ENCODE peak calls at places on chromosomes 1 and 21, in four cellular contexts. N is GM12891, G is K562, H is GM12878. X is an unnamed sample.

GRCh38 chr1:39422604-39423003 is 68.8 kb upstream of the BMP8A start:
- DNase-seq in N (no peak), H (no peak), G (no peak), X (no peak)

GRCh38 chr1:155005076-155005971 is 2.7 kb downstream of the ZBTB7B start:
- DNase-seq in H (no peak), N (no peak), G (no peak), X (peak)

GRCh38 chr21:16419188-16419874 is 689.5 kb downstream of the USP25 start:
- DNase-seq in H (no peak), G (no peak), N (no peak), X (no peak)

GRCh38 chr1:16391408-16391807 is 24.4 kb downstream of the SZRD1 start:
- DNase-seq in G (no peak), H (no peak), N (no peak), X (no peak)

GRCh38 chr1:162876751-162877150 is 15.8 kb upstream of the CCDC190 start:
- DNase-seq in G (no peak), H (no peak), N (no peak), X (no peak)

GRCh38 chr1:192559115-192560006 is 16.2 kb upstream of the RGS1 start:
- DNase-seq in N (no peak), G (no peak), H (no peak), X (no peak)

GRCh38 chr1:69673301-69673700 is 105.6 kb downstream of the LRRC7 start:
- DNase-seq in N (no peak), H (no peak), G (peak), X (no peak)

GRCh38 chr1:202923533-202923932 is 3.5 kb downstream of the KLHL12 start:
- DNase-seq in G (no peak), H (no peak), N (no peak), X (no peak)

GRCh38 chr1:29390491-29391361 is 154.4 kb downstream of the PTPRU start:
- DNase-seq in H (no peak), G (no peak), N (no peak), X (no peak)

GRCh38 chr1:77829851-77830250 is 50.4 kb downstream of the MIGA1 start:
- DNase-seq in G (no peak), N (no peak), H (no peak), X (no peak)
- TF ChIP-seq SPI1 in G (no peak), N (no peak), H (no peak), X (no peak)

GRCh38 chr1:182601416-182601786 is 2.8 kb downstream of the RGS16 start:
- DNase-seq in N (no peak), G (peak), H (peak), X (peak)
- TF ChIP-seq SPI1 in N (no peak), G (no peak), H (no peak), X (no peak)

GRCh38 chr1:54297596-54298283 is 97.8 kb downstream of the MRPL37 start:
- DNase-seq in H (no peak), G (no peak), N (no peak), X (no peak)
- TF ChIP-seq SPI1 in H (no peak), G (no peak), N (no peak), X (no peak)

DNA sequence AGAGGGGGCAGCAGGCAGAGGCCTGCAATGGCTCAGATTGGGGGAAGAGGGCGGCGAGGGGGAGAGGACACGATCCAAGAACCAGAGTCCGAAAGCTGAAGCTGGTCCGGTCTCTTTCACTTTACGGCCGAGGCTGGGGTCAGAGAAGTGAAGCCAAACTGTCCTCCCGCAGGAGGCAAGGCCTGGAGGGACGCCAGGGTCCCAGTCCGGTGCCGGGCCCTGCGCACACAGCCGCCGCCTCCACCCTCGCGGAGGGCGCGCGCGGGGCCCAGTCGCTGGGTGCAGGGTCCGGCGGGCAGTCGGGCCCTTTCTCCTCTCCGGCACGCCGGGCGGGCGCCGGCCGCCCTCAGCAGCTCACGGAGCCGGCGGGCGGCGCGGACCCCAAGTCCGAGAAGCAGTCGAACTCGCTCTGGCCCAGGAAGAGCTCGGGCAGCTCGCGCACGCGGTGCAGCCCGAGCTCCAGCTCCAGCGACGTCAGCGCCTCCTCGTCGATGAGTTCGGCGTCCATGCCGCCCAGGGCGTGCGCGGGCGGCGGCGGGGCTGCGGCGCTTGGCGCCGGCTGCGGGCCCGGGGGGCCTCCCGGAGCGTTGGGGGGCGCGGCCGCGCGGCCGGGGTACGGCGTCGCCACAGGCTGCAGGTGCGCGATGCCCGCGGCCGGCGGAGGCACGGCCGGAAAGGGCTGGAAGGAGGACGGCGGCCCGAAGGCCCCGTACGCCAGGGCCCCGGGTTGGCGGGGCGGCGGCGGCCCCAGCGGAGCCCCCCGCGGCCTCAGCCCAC is 748 bp downstream of the CITED4 start:
- DNase-seq in H (no peak), N (no peak), G (no peak), X (peak)
- TF ChIP-seq SPI1 in H (no peak), N (no peak), G (no peak), X (no peak)

GRCh38 chr1:24636661-24637357 is 6.3 kb upstream of the SRRM1 start:
- DNase-seq in G (no peak), N (no peak), H (no peak), X (no peak)

GRCh38 chr1:24632776-24633175 is 10.3 kb upstream of the SRRM1 start:
- DNase-seq in H (no peak), G (no peak), N (no peak), X (no peak)

GRCh38 chr1:24639881-24640280 is 3.2 kb upstream of the SRRM1 start:
- DNase-seq in G (no peak), N (no peak), H (no peak), X (no peak)

GRCh38 chr1:24639094-24639493 is 4.0 kb upstream of the SRRM1 start:
- DNase-seq in N (no peak), G (no peak), H (no peak), X (no peak)

DNA sequence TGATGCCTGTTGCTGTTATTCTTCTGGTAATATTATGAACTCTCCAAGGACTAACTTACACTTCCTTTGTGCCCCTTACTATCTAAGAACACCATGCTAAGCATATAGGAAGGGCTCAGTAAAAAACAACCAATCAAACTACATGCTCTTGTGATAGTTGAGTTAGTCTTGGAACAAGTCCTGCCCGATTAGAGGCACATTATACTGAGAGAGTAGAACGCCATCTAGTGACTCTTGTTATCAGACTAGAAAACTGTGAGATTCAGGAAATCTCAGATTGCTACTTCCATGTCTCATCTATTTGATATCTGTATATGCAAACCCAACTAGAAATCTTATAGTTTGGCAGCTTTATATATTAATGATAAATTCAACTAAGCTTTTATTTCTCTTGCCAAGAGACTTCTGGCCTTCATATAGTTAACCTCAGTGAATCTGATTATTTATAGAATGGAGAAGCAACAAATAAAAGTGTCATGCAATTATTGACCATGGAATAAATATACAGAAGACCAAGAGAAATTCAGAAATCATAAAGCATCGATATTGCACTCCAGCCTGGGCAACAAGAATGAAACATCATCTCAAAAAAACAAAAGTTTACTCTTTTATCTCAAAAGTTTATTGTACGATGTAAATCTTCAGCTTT is 7.8 kb upstream of the SRRM1 start:
- DNase-seq in N (peak), H (no peak), G (peak), X (peak)
- TF ChIP-seq SPI1 in N (no peak), H (no peak), G (no peak), X (no peak)

DNA sequence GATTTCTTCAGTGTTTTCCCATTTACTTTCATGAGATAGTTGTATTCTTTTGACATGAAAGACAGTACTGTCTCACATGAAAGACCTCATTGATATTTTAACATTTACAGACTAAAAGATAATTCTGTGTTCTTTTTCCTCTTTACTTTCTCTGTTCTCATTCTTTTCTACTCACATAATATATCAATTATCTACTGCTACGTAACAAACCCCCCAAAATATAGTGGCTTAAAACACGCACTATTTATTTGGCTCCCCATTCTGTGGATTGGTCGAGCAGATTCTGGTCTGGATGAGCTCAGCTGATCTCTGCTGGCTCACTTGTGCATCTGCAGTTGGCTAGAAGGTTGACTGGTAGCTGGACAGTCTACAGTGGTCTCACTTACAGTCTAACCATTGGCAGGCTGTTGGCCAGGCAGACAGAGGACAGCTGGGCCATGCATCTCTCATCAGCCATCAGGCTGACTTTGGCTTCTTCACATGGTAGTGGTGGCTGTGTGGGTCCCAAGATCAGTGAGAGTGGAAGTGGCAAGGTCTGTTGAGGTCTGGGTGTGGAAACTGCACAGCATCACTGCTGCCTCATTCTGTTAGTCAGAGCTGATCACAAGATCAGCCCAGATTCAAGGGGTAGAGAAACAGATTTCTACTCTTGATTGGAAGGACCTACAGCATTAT is 63.2 kb downstream of the MPZL1 start:
- DNase-seq in G (no peak), H (no peak), N (no peak), X (no peak)
- TF ChIP-seq SPI1 in G (no peak), H (no peak), N (no peak), X (no peak)

GRCh38 chr1:181104790-181105133 is 16.3 kb downstream of the IER5 start:
- DNase-seq in N (no peak), G (no peak), H (no peak), X (no peak)

GRCh38 chr1:181105134-181106021 is 16.9 kb downstream of the IER5 start:
- DNase-seq in G (peak), H (no peak), N (peak), X (peak)

GRCh38 chr1:181103404-181103803 is 14.9 kb downstream of the IER5 start:
- DNase-seq in H (no peak), G (no peak), N (no peak), X (no peak)

GRCh38 chr1:181102841-181103240 is 14.3 kb downstream of the IER5 start:
- DNase-seq in N (no peak), H (no peak), G (no peak), X (no peak)

DNA sequence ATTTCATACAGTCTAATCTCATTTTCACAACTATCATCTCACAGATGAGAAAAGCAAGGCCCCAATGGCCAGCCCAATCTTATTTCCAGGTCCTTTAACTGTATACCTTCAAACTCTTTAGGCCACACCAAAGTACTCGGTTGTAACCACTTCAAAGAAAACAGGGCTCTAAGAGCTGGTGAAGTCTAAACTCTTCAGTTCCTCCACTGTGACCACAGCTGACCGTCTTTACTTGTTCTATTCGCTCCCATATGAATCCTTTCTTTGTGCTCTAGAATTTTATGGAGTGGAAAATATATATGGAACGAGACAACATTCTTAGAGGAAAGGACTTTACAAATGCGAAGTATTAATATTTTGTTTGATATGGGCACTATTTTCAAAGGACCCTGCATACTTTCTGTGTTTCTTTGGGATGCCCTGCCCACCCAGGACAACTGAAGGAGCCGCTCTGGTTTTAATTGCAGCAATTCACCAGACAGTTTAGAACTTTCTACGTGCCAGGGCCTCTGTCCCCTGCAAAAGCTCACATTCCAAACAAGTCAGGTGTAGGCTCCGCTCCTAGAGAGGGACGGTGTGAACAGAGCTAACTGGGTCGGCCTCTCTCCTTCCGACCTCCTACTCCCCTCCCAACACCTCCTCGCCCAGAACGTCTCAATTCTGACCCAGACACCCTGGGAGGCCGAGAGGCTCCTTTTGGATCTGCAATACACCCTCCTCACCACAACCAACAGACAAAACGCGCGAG is 15.7 kb downstream of the IER5 start:
- DNase-seq in H (no peak), N (no peak), G (peak), X (no peak)
- TF ChIP-seq SPI1 in H (peak), N (peak), G (no peak), X (no peak)

GRCh38 chr1:248890549-248891498 is 15.2 kb upstream of the PGBD2 start:
- DNase-seq in H (no peak), N (no peak), G (peak), X (no peak)

GRCh38 chr1:248891758-248892157 is 14.3 kb upstream of the PGBD2 start:
- DNase-seq in H (no peak), N (no peak), G (no peak), X (no peak)

GRCh38 chr1:248881261-248881660 is 22.4 kb upstream of the ZNF692 start:
- DNase-seq in N (no peak), G (no peak), H (no peak), X (no peak)

GRCh38 chr1:248884632-248885295 is 21.3 kb upstream of the PGBD2 start:
- DNase-seq in N (no peak), H (no peak), G (peak), X (no peak)

GRCh38 chr1:248886237-248886895 is 19.7 kb upstream of the PGBD2 start:
- DNase-seq in N (no peak), G (peak), H (no peak), X (no peak)
- TF ChIP-seq SPI1 in N (no peak), G (no peak), H (no peak), X (no peak)

GRCh38 chr1:8698937-8699447 is 118.4 kb downstream of the RERE start:
- DNase-seq in H (no peak), N (no peak), G (no peak), X (no peak)

GRCh38 chr1:8702848-8703810 is 114.3 kb downstream of the RERE start:
- DNase-seq in H (no peak), N (peak), G (peak), X (peak)

GRCh38 chr1:8705104-8705503 is 112.3 kb downstream of the RERE start:
- DNase-seq in G (no peak), N (no peak), H (no peak), X (no peak)

GRCh38 chr1:8699679-8700078 is 117.8 kb downstream of the RERE start:
- DNase-seq in G (no peak), H (no peak), N (no peak), X (no peak)

DNA sequence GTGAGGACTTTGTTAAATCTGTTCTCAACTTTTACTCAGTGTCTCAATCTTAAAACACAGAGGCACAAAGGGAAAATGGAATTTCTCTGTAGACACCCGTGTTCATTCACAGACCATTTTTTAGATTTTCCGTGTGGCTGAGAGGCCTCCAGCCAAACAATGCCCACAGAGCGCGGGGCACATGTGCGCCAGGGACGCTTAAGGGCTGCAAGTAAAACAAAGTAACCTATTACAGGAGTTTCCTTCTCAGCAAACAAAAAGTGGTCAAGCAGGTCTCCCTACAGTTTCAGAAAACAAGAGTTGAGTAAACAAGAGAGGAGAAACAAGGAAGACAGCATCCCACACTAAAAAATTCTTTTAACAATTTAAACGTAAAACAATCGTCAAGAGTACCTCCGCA is 115.3 kb downstream of the RERE start:
- DNase-seq in H (no peak), N (no peak), G (peak), X (no peak)
- TF ChIP-seq SPI1 in H (no peak), N (no peak), G (no peak), X (no peak)